ENCODE peak calls at places on chromosomes 4 and X, in seven cellular contexts. Z is fibroblast of lung; F is left lung; L is neural progenitor cell; T is ascending aorta; R is CD8-positive, alpha-beta T cell; I is tibial nerve. H is an unnamed sample. For H3K36me3, the result is how much of the 10 kb centered on the place peaks cover.

GRCh38 chr4:47525154-47525819 is 40.2 kb downstream of the ATP10D start:
- DNase-seq in F (no peak), I (no peak), R (no peak), Z (peak), T (no peak), L (no peak), H (no peak)

GRCh38 chrX:24380273-24381036 is 20.0 kb downstream of the SUPT20HL1 start:
- DNase-seq in I (no peak), T (no peak), R (no peak), Z (no peak), F (no peak), L (no peak), H (no peak)

GRCh38 chr4:156378053-156378665 is 424.5 kb upstream of the CTSO start:
- DNase-seq in Z (peak), R (no peak), T (no peak), L (peak), I (no peak), F (no peak), H (peak)

GRCh38 chr4:176622251-176622968 is 170.3 kb downstream of the VEGFC start:
- DNase-seq in Z (peak), L (no peak), T (no peak), F (no peak), I (no peak), R (no peak), H (no peak)

GRCh38 chr4:37675587-37676290 is 10.4 kb downstream of the RELL1 start:
- DNase-seq in I (no peak), Z (no peak), R (no peak), T (no peak), L (no peak), F (no peak), H (no peak)

GRCh38 chrX:20515841-20516461 is 249.2 kb upstream of the RPS6KA3 start:
- DNase-seq in F (no peak), Z (peak), I (no peak), T (no peak), R (no peak), L (no peak), H (peak)

GRCh38 chrX:153967536-153968214 is 3.9 kb downstream of the HCFC1 start:
- DNase-seq in T (no peak), L (no peak), F (no peak), R (peak), Z (no peak), I (no peak), H (no peak)

GRCh38 chr4:162497564-162498167 is 333.9 kb upstream of the FSTL5 start:
- DNase-seq in Z (peak), L (peak), F (no peak), I (no peak), T (no peak), R (no peak), H (no peak)

GRCh38 chr4:152310223-152310622 is 225.7 kb downstream of the FBXW7 start:
- DNase-seq in L (no peak), I (no peak), R (no peak), F (no peak), T (no peak), Z (peak), H (no peak)

GRCh38 chr4:1793496-1793840 is 375 bp downstream of the FGFR3 start:
- DNase-seq in T (no peak), R (no peak), L (peak), Z (no peak), I (no peak), F (no peak), H (no peak)

GRCh38 chrX:6052111-6052745 is 176.4 kb downstream of the NLGN4X start:
- DNase-seq in Z (no peak), L (no peak), I (no peak), R (peak), T (no peak), F (no peak), H (no peak)

GRCh38 chr4:185256444-185256843 is 47.0 kb downstream of the SNX25 start:
- DNase-seq in R (peak), I (no peak), L (no peak), Z (no peak), T (no peak), F (no peak), H (peak)

GRCh38 chrX:14420876-14421275 is 108.5 kb upstream of the GLRA2 start:
- DNase-seq in I (no peak), T (no peak), F (no peak), R (no peak), Z (no peak), L (no peak), H (no peak)

GRCh38 chr4:82217986-82218715 is 155.6 kb downstream of the HNRNPD start:
- DNase-seq in L (peak), T (no peak), F (no peak), I (no peak), Z (no peak), R (no peak), H (no peak)

GRCh38 chr4:7864685-7865084 is 75.0 kb downstream of the AFAP1 start:
- DNase-seq in Z (no peak), I (no peak), L (no peak), R (no peak), F (no peak), T (no peak), H (no peak)

GRCh38 chr4:7867191-7867590 is 72.5 kb downstream of the AFAP1 start:
- DNase-seq in F (no peak), L (no peak), R (no peak), T (no peak), Z (no peak), I (no peak), H (no peak)

GRCh38 chr4:7863911-7864681 is 75.6 kb downstream of the AFAP1 start:
- DNase-seq in I (no peak), R (peak), L (peak), F (no peak), Z (peak), T (no peak), H (no peak)

GRCh38 chr4:7867701-7868429 is 71.8 kb downstream of the AFAP1 start:
- DNase-seq in F (no peak), Z (no peak), T (no peak), R (no peak), L (no peak), I (no peak), H (no peak)

DNA sequence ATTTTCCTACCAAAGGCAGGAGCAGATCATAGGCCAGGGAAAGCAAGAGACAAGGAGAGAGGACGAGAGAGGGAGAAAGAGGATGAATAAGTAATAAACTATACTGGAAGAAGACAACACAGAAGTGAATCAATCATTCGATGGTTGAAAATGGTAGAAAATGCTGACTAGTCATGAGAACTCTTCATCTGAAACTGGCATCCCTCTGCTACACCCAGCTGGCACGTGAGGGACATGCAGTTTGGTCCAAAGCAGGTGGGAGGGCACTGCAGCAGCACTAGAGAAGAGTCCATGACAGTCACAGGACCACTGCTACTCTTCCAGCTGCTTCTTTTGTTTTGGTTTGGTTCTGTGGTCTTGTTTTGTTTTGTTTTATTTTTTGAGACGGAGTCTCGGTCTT is 74.1 kb downstream of the AFAP1 start:
- DNase-seq in R (peak), F (no peak), Z (no peak), I (no peak), T (no peak), L (no peak), H (no peak)
- H3K36me3 ChIP-seq in R (under half), F (under half), Z (under half), I (under half), T (under half), L (under half), H (under half)

DNA sequence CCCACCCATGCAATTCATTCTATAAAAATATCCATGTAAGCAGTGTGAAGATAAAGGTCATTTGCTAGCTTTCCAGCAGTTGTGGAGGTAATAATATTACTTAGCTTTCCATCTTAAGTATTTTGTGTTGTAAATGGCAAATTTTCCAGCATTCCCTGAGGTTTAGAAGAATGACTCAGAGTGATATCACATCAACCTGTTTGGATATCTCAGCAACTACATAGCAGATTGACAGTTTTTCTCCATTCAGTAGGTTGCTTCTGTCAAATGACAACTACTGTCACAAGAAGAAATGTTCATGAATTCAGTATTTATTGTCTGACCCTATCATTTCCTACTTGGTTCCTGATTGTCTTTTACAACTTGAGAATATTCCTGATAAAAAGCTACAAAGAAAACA is 434.9 kb upstream of the GALNTL6 start:
- DNase-seq in R (no peak), F (no peak), L (no peak), Z (no peak), I (no peak), T (no peak), H (no peak)
- H3K27ac ChIP-seq in R (no peak), F (no peak), L (no peak), Z (no peak), I (no peak), T (peak), H (no peak)

DNA sequence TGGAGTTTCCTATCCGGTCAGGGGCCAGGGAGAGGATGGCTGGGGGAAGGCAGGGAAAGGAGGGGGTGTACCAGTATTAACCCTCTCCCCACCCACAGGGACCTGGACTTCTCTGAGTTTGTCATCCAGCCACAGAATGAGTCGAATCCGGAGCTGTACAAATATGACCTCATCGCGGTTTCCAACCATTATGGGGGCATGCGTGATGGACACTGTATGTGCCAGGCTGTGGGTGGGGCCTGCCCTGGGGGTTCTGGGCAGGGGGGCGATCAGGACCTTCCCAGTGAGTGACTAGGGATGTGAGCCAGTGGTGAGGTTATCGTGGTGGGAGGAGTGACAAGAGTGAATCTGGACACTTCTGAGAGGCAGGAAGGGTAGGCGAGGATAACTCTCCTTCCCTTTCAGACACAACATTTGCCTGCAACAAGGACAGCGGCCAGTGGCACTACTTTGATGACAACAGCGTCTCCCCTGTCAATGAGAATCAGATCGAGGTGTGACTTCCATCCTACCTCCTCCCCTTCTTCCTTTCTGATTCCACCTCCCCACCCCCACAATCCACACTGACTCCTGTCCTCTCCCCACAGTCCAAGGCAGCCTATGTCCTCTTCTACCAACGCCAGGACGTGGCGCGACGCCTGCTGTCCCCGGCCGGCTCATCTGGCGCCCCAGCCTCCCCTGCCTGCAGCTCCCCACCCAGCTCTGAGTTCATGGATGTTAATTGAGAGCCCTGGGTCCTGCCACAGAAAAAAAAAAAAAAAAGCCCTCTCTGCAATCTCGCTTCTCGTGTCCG is 14.6 kb downstream of the USP11 start:
- DNase-seq in R (no peak), L (no peak), F (no peak), I (no peak), T (no peak), Z (peak), H (no peak)
- H3K36me3 ChIP-seq in R (under half), L (under half), F (under half), I (under half), T (under half), Z (under half), H (under half)

GRCh38 chrX:46572295-46572936 is 1.1 kb upstream of the CHST7 start:
- DNase-seq in L (no peak), T (no peak), F (no peak), R (peak), I (no peak), Z (no peak), H (no peak)
- H3K27ac ChIP-seq in L (no peak), T (no peak), F (no peak), R (peak), I (no peak), Z (no peak), H (no peak)

GRCh38 chr4:73098713-73099112 is 29.2 kb upstream of the COX18 start:
- DNase-seq in R (no peak), I (no peak), F (no peak), L (no peak), Z (no peak), T (no peak), H (no peak)

GRCh38 chr4:73103799-73104503 is 34.4 kb upstream of the COX18 start:
- DNase-seq in T (no peak), R (no peak), Z (peak), F (no peak), L (no peak), I (no peak), H (no peak)

GRCh38 chr4:73104695-73105094 is 35.2 kb upstream of the COX18 start:
- DNase-seq in R (no peak), I (no peak), L (no peak), F (no peak), Z (no peak), T (no peak), H (no peak)

DNA sequence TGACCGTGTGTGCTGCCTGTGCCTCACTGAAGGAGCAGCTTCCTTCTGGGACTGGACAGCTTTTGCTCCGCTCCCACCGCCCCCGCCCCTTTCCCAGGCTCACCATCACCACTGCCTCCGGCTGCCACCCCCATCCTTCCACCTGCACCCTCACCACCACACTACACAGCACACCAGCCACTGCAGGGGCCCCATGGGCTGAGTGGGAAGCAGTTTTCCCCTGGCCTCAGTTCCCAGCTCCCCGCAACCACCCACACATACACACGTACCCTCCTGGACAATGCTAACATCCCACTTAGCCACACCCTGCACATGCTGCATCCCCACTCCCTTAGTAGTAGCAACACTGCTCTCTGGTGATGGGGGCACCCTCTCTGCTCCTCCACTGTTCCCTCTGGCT is 29.6 kb upstream of the COX18 start:
- DNase-seq in F (no peak), Z (no peak), T (no peak), R (no peak), I (no peak), L (no peak), H (no peak)
- H3K36me3 ChIP-seq in F (half or more), Z (under half), T (half or more), R (under half), I (under half), L (under half), H (under half)

GRCh38 chr4:19772581-19772980 is 479.1 kb upstream of the SLIT2 start:
- DNase-seq in R (no peak), L (no peak), T (no peak), Z (peak), F (no peak), I (no peak), H (no peak)
- H3K27ac ChIP-seq in R (no peak), L (no peak), T (no peak), Z (no peak), F (no peak), I (no peak), H (no peak)

DNA sequence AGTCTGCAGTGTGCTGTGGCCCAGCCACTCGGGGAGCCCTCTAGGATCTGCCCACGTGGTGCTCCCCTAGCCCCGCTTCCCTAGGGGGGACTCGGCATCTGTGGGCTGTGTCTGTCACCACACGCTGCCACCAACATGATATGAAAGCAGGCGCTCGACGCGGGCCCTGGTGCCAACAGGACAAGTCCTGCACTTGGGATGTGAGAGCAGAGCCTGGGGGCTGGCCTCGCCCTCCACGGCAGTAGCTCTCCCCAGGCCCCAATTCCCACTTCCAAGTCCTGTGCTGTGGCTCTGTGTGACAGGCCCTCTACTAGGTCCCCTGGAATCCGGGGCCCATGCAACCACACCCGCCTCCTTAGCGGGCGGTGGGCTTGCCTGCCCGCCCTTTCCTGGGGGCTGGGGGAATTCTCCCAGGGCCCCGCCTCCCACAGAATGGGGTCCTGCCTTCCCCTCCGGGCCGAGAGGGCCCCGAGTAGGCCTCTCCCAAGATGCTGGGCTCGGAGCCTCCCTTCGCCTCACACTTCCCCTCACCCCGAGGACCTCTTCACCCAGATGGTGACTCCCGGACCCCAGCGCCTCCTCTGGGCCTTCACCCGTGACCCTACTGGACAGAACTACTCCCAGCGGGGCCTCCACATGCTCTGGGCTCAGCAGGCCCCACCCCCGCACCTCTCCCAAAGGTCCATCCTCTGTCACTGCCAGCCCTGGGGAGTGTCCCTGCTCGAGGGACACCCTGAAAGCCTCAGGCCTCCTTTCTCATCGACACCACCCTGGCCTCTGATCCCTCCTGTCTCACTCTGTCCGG is 11.2 kb downstream of the LRPAP1 start:
- DNase-seq in R (no peak), F (peak), I (no peak), Z (no peak), L (no peak), T (peak), H (no peak)
- H3K36me3 ChIP-seq in R (half or more), F (half or more), I (under half), Z (under half), L (under half), T (half or more), H (under half)

GRCh38 chrX:147848543-147849448 is 62.9 kb upstream of the FMR1 start:
- DNase-seq in T (no peak), Z (no peak), I (no peak), L (no peak), R (no peak), F (no peak), H (no peak)
- H3K27ac ChIP-seq in T (no peak), Z (no peak), I (no peak), L (no peak), R (no peak), F (no peak), H (no peak)